ENCODE peak calls at places on chromosomes 1 and 21, in eight cellular contexts. N, R, D, G, J, S, X and I are unnamed samples.

GRCh38 chr1:53693773-53694717 is 44.9 kb downstream of the GLIS1 start:
- DNase-seq in N (peak), R (no peak), D (no peak), G (no peak), J (no peak), S (no peak), X (no peak), I (no peak)

GRCh38 chr1:117659565-117660264 is 53.9 kb downstream of the TENT5C start:
- DNase-seq in N (no peak), R (no peak), D (peak), G (no peak), J (no peak), S (peak), X (no peak), I (no peak)

GRCh38 chr1:168452329-168452728 is 91.5 kb downstream of the XCL2 start:
- DNase-seq in N (no peak), R (no peak), D (no peak), G (no peak), J (no peak), S (no peak), X (no peak), I (no peak)

GRCh38 chr1:75745276-75745675 is 20.8 kb downstream of the ACADM start:
- DNase-seq in N (no peak), R (no peak), D (peak), G (no peak), J (no peak), S (no peak), X (no peak), I (no peak)

GRCh38 chr21:42041246-42041645 is 29.9 kb upstream of the UMODL1 start:
- DNase-seq in N (no peak), R (no peak), D (no peak), G (no peak), J (no peak), S (no peak), X (no peak), I (no peak)

GRCh38 chr1:44733365-44733764 is 2.4 kb upstream of the RNU5D-1 start:
- DNase-seq in N (peak), R (no peak), D (no peak), G (peak), J (no peak), S (no peak), X (no peak), I (peak)

GRCh38 chr1:165832902-165833301 is 5.5 kb downstream of the UCK2 start:
- DNase-seq in N (no peak), R (no peak), D (no peak), G (no peak), J (no peak), S (no peak), X (no peak), I (no peak)

GRCh38 chr1:33826311-33826710 is 37.6 kb upstream of the HMGB4 start:
- DNase-seq in N (no peak), R (no peak), D (no peak), G (no peak), J (no peak), S (no peak), X (no peak), I (no peak)

GRCh38 chr1:1577367-1578011 is 2.8 kb upstream of the SSU72 start:
- DNase-seq in N (no peak), R (no peak), D (no peak), G (no peak), J (no peak), S (no peak), X (no peak), I (no peak)

GRCh38 chr1:171653796-171654704 is 1.6 kb upstream of the MYOC start:
- DNase-seq in N (peak), R (no peak), D (no peak), G (peak), J (no peak), S (no peak), X (no peak), I (no peak)

GRCh38 chr21:39647476-39647875 is 34.7 kb downstream of the B3GALT5 start:
- DNase-seq in N (peak), R (no peak), D (no peak), G (no peak), J (no peak), S (no peak), X (no peak), I (no peak)

GRCh38 chr1:28580706-28581530 is 11.1 kb upstream of the RAB42 start:
- DNase-seq in N (no peak), R (peak), D (no peak), G (peak), J (peak), S (peak), X (no peak), I (no peak)

GRCh38 chr1:212108187-212108586 is 72.6 kb downstream of the DTL start:
- DNase-seq in N (no peak), R (no peak), D (no peak), G (no peak), J (no peak), S (no peak), X (no peak), I (no peak)

GRCh38 chr1:205719015-205719414 is 31.0 kb downstream of the NUCKS1 start:
- DNase-seq in N (no peak), R (no peak), D (no peak), G (no peak), J (no peak), S (no peak), X (no peak), I (no peak)

GRCh38 chr1:234734412-234734835 is 124.4 kb upstream of the IRF2BP2 start:
- DNase-seq in N (no peak), R (no peak), D (no peak), G (no peak), J (no peak), S (no peak), X (no peak), I (no peak)

GRCh38 chr21:31597683-31598082 is 61.8 kb upstream of the SOD1 start:
- DNase-seq in N (no peak), R (no peak), D (no peak), G (no peak), J (no peak), S (no peak), X (no peak), I (no peak)

GRCh38 chr1:179599623-179600249 is 8.1 kb downstream of the TDRD5 start:
- DNase-seq in N (peak), R (peak), D (no peak), G (peak), J (peak), S (no peak), X (no peak), I (no peak)

GRCh38 chr1:191869790-191870312 is 288.4 kb upstream of the RGS18 start:
- DNase-seq in N (no peak), R (no peak), D (no peak), G (no peak), J (no peak), S (no peak), X (no peak), I (no peak)

GRCh38 chr1:206856674-206857464 is 8.6 kb upstream of the IL20 start:
- DNase-seq in N (no peak), R (no peak), D (peak), G (no peak), J (no peak), S (peak), X (no peak), I (no peak)

GRCh38 chr1:184974086-184974836 is at the start of gene NIBAN1:
- DNase-seq in N (no peak), R (peak), D (peak), G (peak), J (peak), S (peak), X (peak), I (no peak)

GRCh38 chr1:48761411-48761810 is 15.3 kb downstream of the BEND5 start:
- DNase-seq in N (no peak), R (no peak), D (no peak), G (peak), J (no peak), S (no peak), X (no peak), I (peak)

GRCh38 chr1:229070168-229070567 is 200.7 kb upstream of the RAB4A start:
- DNase-seq in N (peak), R (peak), D (no peak), G (peak), J (no peak), S (peak), X (peak), I (no peak)

GRCh38 chr1:6459850-6460265 is 6.1 kb downstream of the TNFRSF25 start:
- DNase-seq in N (no peak), R (no peak), D (no peak), G (no peak), J (peak), S (no peak), X (no peak), I (no peak)

GRCh38 chr21:18760247-18760646 is 356.7 kb upstream of the TMPRSS15 start:
- DNase-seq in N (no peak), R (no peak), D (no peak), G (no peak), J (no peak), S (no peak), X (no peak), I (no peak)

GRCh38 chr1:15508700-15509487 is 15.1 kb downstream of the CASP9 start:
- DNase-seq in N (no peak), R (no peak), D (no peak), G (no peak), J (no peak), S (peak), X (no peak), I (no peak)

GRCh38 chr1:111320066-111320879 is 29.6 kb downstream of the CHIA start:
- DNase-seq in N (no peak), R (no peak), D (no peak), G (no peak), J (no peak), S (no peak), X (no peak), I (no peak)

GRCh38 chr1:40896482-40896881 is 34.3 kb upstream of the CITED4 start:
- DNase-seq in N (no peak), R (no peak), D (no peak), G (no peak), J (no peak), S (no peak), X (no peak), I (no peak)

GRCh38 chr1:157770442-157771043 is 6.4 kb downstream of the FCRL2 start:
- DNase-seq in N (no peak), R (no peak), D (no peak), G (no peak), J (peak), S (no peak), X (no peak), I (no peak)

GRCh38 chr1:16242556-16243407 is 5.8 kb upstream of the CPLANE2 start:
- DNase-seq in N (no peak), R (no peak), D (no peak), G (no peak), J (no peak), S (peak), X (no peak), I (no peak)

GRCh38 chr1:75273110-75273509 is 138.9 kb downstream of the LHX8 start:
- DNase-seq in N (no peak), R (no peak), D (no peak), G (no peak), J (no peak), S (no peak), X (no peak), I (no peak)

GRCh38 chr1:160400284-160400645 is at the start of gene VANGL2:
- DNase-seq in N (peak), R (peak), D (no peak), G (peak), J (peak), S (peak), X (peak), I (no peak)
- H3K4me3 ChIP-seq in N (peak), R (peak), D (peak), G (peak), J (peak), S (peak), X (peak), I (peak)

DNA sequence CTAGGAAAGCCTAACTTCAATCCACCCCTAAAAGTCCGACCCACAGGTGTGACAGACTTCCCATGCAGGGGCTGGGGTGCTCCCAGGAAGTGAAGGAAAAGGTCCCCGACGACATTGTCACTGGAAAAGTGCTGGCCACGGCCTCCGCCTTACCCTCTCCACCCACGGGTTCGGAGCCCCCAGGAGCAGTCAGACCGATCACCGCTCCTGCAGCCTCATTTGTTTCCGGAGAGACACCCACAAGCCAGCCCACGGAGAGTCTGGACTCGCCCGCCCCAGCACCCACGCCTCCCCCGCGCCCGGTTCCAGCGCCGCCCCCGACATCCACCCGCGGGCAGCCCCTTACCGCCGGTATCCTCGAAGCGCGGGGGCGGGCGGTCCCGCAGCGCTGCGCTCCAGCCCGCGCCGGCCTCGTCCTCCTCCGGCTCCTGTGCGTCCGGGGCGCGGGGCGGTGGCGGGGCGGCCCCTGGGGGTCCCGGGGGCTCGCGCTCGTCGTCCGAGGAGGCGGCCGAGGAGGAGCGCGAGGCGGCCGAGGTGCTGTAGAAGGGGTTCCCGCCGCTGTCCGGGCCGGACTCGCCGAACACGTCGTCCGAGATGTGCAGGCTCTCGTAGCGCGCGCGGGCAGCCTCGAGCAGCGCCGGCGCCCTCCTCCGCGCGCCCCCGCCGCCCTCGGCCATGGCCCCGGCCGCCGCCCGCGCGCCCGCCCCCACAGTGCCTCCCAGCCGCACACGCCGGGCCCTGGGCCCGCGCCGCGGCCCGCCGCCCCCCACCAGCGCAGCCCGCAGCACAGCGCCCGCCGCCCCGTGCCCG is 675 bp downstream of the PGBD5 start:
- DNase-seq in N (no peak), R (no peak), D (no peak), G (no peak), J (peak), S (no peak), X (no peak), I (no peak)
- H3K4me3 ChIP-seq in N (peak), R (peak), D (no peak), G (no peak), J (peak), S (no peak), X (peak), I (peak)

GRCh38 chr21:45029968-45030636 is 44.3 kb upstream of the ADARB1 start:
- DNase-seq in N (no peak), R (no peak), D (no peak), G (no peak), J (peak), S (peak), X (peak), I (no peak)
- H3K4me3 ChIP-seq in N (no peak), R (no peak), D (no peak), G (no peak), J (peak), S (no peak), X (no peak), I (no peak)

GRCh38 chr1:121518726-121519041 is 333.9 kb downstream of the SRGAP2C start:
- DNase-seq in N (no peak), R (no peak), D (no peak), G (no peak), J (no peak), S (no peak), X (no peak), I (no peak)

GRCh38 chr1:121519042-121519755 is 334.4 kb downstream of the SRGAP2C start:
- DNase-seq in N (no peak), R (no peak), D (no peak), G (peak), J (peak), S (peak), X (no peak), I (no peak)

GRCh38 chr1:121517586-121518230 is 332.9 kb downstream of the SRGAP2C start:
- DNase-seq in N (no peak), R (no peak), D (no peak), G (no peak), J (no peak), S (no peak), X (no peak), I (no peak)

GRCh38 chr1:121515235-121515634 is 330.5 kb downstream of the SRGAP2C start:
- DNase-seq in N (no peak), R (no peak), D (no peak), G (no peak), J (no peak), S (no peak), X (no peak), I (no peak)

GRCh38 chr1:121516279-121516967 is 331.6 kb downstream of the SRGAP2C start:
- DNase-seq in N (no peak), R (no peak), D (peak), G (no peak), J (no peak), S (no peak), X (no peak), I (no peak)
- H3K4me3 ChIP-seq in N (no peak), R (no peak), D (no peak), G (no peak), J (no peak), S (no peak), X (no peak), I (no peak)

GRCh38 chr1:31943546-31944184 is 5.5 kb upstream of the PTP4A2 start:
- DNase-seq in N (no peak), R (no peak), D (peak), G (no peak), J (no peak), S (no peak), X (no peak), I (no peak)
- H3K4me3 ChIP-seq in N (no peak), R (no peak), D (peak), G (no peak), J (peak), S (no peak), X (peak), I (no peak)

GRCh38 chr1:182589931-182590330 is 875 bp upstream of the RNASEL start:
- DNase-seq in N (no peak), R (no peak), D (no peak), G (no peak), J (no peak), S (no peak), X (no peak), I (no peak)

GRCh38 chr1:182587087-182587486 is 2.0 kb downstream of the RNASEL start:
- DNase-seq in N (no peak), R (no peak), D (no peak), G (no peak), J (no peak), S (no peak), X (no peak), I (no peak)

GRCh38 chr1:182588460-182589396 is at the start of gene RNASEL:
- DNase-seq in N (peak), R (peak), D (peak), G (peak), J (peak), S (peak), X (peak), I (no peak)

GRCh38 chr1:182587666-182588438 is 1.2 kb downstream of the RNASEL start:
- DNase-seq in N (no peak), R (no peak), D (no peak), G (no peak), J (no peak), S (no peak), X (no peak), I (no peak)

GRCh38 chr1:182589520-182589919 is 464 bp upstream of the RNASEL start:
- DNase-seq in N (no peak), R (no peak), D (no peak), G (no peak), J (no peak), S (no peak), X (no peak), I (no peak)
- H3K4me3 ChIP-seq in N (no peak), R (peak), D (no peak), G (no peak), J (no peak), S (no peak), X (peak), I (no peak)

GRCh38 chr21:22223385-22223784 is 1225.2 kb downstream of the NCAM2 start:
- DNase-seq in N (no peak), R (no peak), D (peak), G (no peak), J (no peak), S (no peak), X (no peak), I (no peak)
- H3K4me3 ChIP-seq in N (no peak), R (no peak), D (no peak), G (no peak), J (no peak), S (no peak), X (no peak), I (no peak)

GRCh38 chr1:202011994-202012393 is 1.6 kb downstream of the ELF3 start:
- DNase-seq in N (no peak), R (no peak), D (no peak), G (no peak), J (no peak), S (no peak), X (no peak), I (no peak)
- H3K4me3 ChIP-seq in N (no peak), R (peak), D (no peak), G (no peak), J (no peak), S (no peak), X (peak), I (no peak)

GRCh38 chr1:25673962-25674928 is 57.7 kb downstream of the MAN1C1 start:
- DNase-seq in N (no peak), R (no peak), D (no peak), G (no peak), J (no peak), S (no peak), X (no peak), I (no peak)

GRCh38 chr1:25676488-25676887 is 59.9 kb downstream of the MAN1C1 start:
- DNase-seq in N (no peak), R (no peak), D (no peak), G (peak), J (no peak), S (no peak), X (no peak), I (no peak)

GRCh38 chr1:25679170-25679569 is 62.6 kb downstream of the MAN1C1 start:
- DNase-seq in N (no peak), R (no peak), D (no peak), G (no peak), J (no peak), S (no peak), X (no peak), I (no peak)

GRCh38 chr1:25675729-25676476 is 59.3 kb downstream of the MAN1C1 start:
- DNase-seq in N (no peak), R (no peak), D (peak), G (no peak), J (no peak), S (no peak), X (no peak), I (no peak)

GRCh38 chr1:25677193-25677773 is 60.7 kb downstream of the MAN1C1 start:
- DNase-seq in N (no peak), R (no peak), D (no peak), G (no peak), J (no peak), S (no peak), X (no peak), I (no peak)
- H3K4me3 ChIP-seq in N (no peak), R (no peak), D (no peak), G (no peak), J (no peak), S (no peak), X (no peak), I (no peak)

DNA sequence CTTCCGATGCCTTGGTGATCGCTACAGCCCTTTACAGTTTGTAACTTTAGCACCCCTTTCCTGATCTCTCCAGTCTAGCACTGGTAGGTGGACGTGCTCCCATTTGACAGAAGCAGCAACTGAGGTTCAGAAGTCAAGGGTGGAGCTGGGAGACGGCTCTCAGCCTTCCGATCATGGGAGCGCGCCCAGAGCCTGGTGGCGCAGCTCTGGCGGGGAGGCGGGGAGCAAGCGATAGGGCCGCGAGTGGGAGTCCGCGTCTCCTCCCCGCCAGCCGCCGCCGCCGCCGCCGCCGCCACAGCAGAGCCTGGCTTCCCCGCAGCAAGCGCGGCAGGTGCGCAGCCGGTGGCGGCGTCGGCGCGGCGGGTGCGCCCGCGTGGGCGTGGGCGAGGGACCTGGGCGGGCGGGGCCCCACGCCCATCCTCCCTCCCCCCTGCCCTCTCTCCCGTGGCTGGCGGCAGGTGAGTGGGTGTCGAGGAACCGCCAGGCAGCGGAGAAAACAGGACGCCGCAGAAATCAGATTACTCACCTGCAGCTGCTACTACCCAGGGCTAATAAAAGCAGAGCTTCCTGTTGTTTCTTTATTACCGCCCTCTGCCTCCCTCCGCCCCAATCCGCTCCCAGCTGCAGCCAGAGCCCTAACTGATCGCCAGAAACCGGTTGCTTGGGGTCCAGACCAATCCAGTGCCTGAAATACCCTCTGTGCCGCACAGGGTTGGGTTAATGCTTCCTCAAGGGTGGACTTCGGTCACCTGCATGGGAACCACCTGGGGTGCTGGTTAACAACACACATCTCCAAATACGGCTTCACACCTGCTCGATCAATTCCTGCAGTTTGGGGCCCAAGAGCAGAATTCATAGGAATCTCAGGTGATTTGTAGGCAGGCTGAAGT is 60.2 kb upstream of the ID3 start:
- DNase-seq in N (no peak), R (peak), D (peak), G (peak), J (peak), S (no peak), X (no peak), I (no peak)
- H3K4me3 ChIP-seq in N (no peak), R (peak), D (peak), G (no peak), J (peak), S (no peak), X (peak), I (no peak)